ENCODE peak calls at places on chromosomes 7 and 10, in ten cellular contexts. N is A549; U is WERI-Rb-1; Z is CD8-positive, alpha-beta T cell; F is heart left ventricle; G is GM12865; R is thyroid gland; O is upper lobe of right lung; B is DND-41; W is hepatocyte. K is an unnamed sample.

GRCh38 chr10:53223846-53224245 is 451.3 kb upstream of the MBL2 start:
- DNase-seq in B (no peak), Z (no peak), R (no peak), U (no peak), W (peak; percentile 6), O (no peak), N (no peak), G (no peak), F (no peak), K (no peak)

GRCh38 chr10:101217450-101218281 is 11.6 kb downstream of the LBX1 start:
- DNase-seq in R (peak; percentile 43), W (peak; percentile 76), O (no peak), N (peak; percentile 72), B (no peak), F (no peak), U (no peak), Z (no peak), G (no peak), K (no peak)

GRCh38 chr7:83546586-83546985 is 102.4 kb downstream of the SEMA3E start:
- DNase-seq in R (no peak), N (peak; percentile 19), O (no peak), F (no peak), U (no peak), Z (no peak), G (no peak), B (no peak), W (no peak), K (no peak)

GRCh38 chr7:128266891-128267839 is 26.1 kb downstream of the LEP start:
- DNase-seq in G (no peak), O (peak; percentile 63), Z (no peak), N (no peak), R (peak; percentile 78), B (no peak), U (peak; percentile 95), F (peak; percentile 45), W (peak; percentile 62), K (peak; percentile 31)

GRCh38 chr7:2030475-2031456 is 202.0 kb downstream of the MAD1L1 start:
- DNase-seq in G (no peak), R (no peak), W (no peak), U (no peak), Z (no peak), N (no peak), F (peak; percentile 22), B (peak; percentile 83), O (peak; percentile 46), K (no peak)

GRCh38 chr10:69731184-69731583 is 70.5 kb upstream of the COL13A1 start:
- DNase-seq in N (peak; percentile 18), Z (no peak), U (peak; percentile 19), R (no peak), B (no peak), O (peak; percentile 60), G (no peak), W (peak; percentile 37), F (no peak), K (no peak)

GRCh38 chr10:63976538-63976937 is 455.3 kb downstream of the REEP3 start:
- DNase-seq in G (peak; percentile 68), W (peak; percentile 66), R (peak; percentile 23), O (peak; percentile 72), B (peak; percentile 40), F (no peak), Z (no peak), N (peak; percentile 44), U (peak; percentile 77), K (no peak)

GRCh38 chr10:114306116-114306973 is 67.3 kb downstream of the VWA2 start:
- DNase-seq in R (peak; percentile 2), U (no peak), G (no peak), Z (no peak), N (peak; percentile 78), W (no peak), O (no peak), F (no peak), B (no peak), K (peak; percentile 39)

GRCh38 chr7:54811925-54812264 is 52.9 kb upstream of the SEC61G start:
- DNase-seq in G (no peak), B (no peak), Z (no peak), R (no peak), W (no peak), N (no peak), F (no peak), U (no peak), O (no peak), K (peak; percentile 76)

GRCh38 chr7:64114791-64115190 is 69.6 kb downstream of the ZNF727 start:
- DNase-seq in B (no peak), Z (no peak), G (no peak), O (no peak), W (no peak), N (no peak), F (no peak), U (no peak), R (no peak), K (no peak)

GRCh38 chr7:123665157-123665556 is 9.5 kb downstream of the LMOD2 start:
- DNase-seq in G (no peak), U (peak; percentile 58), N (no peak), R (no peak), W (no peak), F (no peak), Z (no peak), O (no peak), B (no peak), K (no peak)

GRCh38 chr10:110610308-110610774 is 33.8 kb upstream of the RBM20 start:
- DNase-seq in W (peak; percentile 74), B (peak; percentile 52), R (peak; percentile 30), N (peak; percentile 58), O (no peak), F (no peak), Z (peak; percentile 33), U (peak; percentile 58), G (peak; percentile 71), K (no peak)

GRCh38 chr10:35349389-35349915 is 13.1 kb downstream of the CCNY start:
- DNase-seq in R (no peak), G (no peak), B (no peak), N (no peak), W (no peak), U (no peak), O (no peak), Z (no peak), F (no peak), K (no peak)
- TF ChIP-seq CTCF in R (no peak), G (no peak), B (no peak), N (no peak), W (no peak), U (no peak), O (no peak), Z (no peak), F (no peak), K (no peak)

GRCh38 chr7:7208524-7208923 is 26.2 kb downstream of the C1GALT1 start:
- DNase-seq in B (no peak), O (no peak), R (no peak), N (no peak), G (no peak), Z (no peak), U (no peak), W (no peak), F (no peak), K (no peak)

GRCh38 chr7:7207876-7208275 is 25.5 kb downstream of the C1GALT1 start:
- DNase-seq in B (no peak), G (no peak), R (no peak), N (no peak), W (no peak), U (no peak), O (no peak), Z (no peak), F (no peak), K (no peak)

GRCh38 chr7:7209412-7210050 is 27.2 kb downstream of the C1GALT1 start:
- DNase-seq in N (no peak), W (no peak), F (no peak), O (no peak), B (no peak), U (no peak), G (no peak), R (no peak), Z (no peak), K (no peak)

GRCh38 chr7:7212612-7213011 is 30.3 kb downstream of the C1GALT1 start:
- DNase-seq in Z (no peak), N (peak; percentile 7), G (no peak), F (no peak), B (no peak), O (no peak), R (no peak), W (peak; percentile 13), U (no peak), K (no peak)

DNA sequence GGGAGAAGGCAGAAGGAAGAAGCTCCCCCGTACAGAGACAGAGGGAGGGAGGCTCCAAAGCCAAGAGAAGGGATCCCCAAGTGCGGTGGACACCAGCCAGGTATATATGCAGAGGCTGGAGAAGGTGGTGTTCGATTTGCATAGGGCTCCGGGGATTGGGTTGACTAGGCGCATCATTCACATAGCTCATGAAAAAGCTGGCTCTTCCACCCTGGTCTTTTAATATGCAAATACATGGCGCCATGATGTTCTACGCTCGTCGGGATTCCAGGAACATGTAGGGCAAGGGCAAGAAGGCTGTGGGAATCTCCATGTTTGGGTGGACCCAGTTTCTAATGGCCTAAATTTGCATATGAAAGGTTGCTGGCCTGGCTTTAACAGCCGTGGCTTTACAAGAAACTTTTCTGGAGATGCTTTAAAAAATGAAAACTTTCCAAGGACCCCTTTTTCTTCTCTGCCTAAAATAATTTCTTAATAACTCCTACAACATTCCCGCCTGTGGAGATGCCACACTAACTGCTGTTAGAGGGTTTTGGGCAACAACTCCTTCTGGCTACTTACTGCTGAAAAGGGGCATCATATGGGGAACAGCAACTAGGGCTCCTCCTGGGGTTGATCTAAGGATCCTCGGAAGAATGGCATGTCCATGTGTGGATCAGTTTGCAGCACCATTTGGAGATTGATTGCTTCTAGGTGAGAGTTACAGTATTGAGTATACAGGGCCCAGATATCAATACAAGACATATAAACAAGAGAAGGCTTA is 28.3 kb downstream of the C1GALT1 start:
- DNase-seq in W (no peak), N (no peak), G (no peak), U (no peak), R (no peak), O (no peak), Z (no peak), B (no peak), F (no peak), K (no peak)
- H3K4me3 ChIP-seq in W (no peak overlapping the region), N (no peak overlapping the region), G (no peak overlapping the region), U (no peak overlapping the region), R (no peak overlapping the region), O (no peak overlapping the region), Z (no peak overlapping the region), B (no peak overlapping the region), F (no peak overlapping the region), K (no peak overlapping the region)

GRCh38 chr10:128156999-128157755 is 31.0 kb upstream of the MKI67 start:
- DNase-seq in Z (no peak), F (no peak), W (peak; percentile 80), B (no peak), R (no peak), U (no peak), N (peak; percentile 56), G (no peak), O (no peak), K (no peak)
- TF ChIP-seq CTCF in Z (no peak), F (no peak), W (no peak), B (no peak), R (no peak), U (no peak), N (no peak), G (no peak), O (no peak), K (no peak)

DNA sequence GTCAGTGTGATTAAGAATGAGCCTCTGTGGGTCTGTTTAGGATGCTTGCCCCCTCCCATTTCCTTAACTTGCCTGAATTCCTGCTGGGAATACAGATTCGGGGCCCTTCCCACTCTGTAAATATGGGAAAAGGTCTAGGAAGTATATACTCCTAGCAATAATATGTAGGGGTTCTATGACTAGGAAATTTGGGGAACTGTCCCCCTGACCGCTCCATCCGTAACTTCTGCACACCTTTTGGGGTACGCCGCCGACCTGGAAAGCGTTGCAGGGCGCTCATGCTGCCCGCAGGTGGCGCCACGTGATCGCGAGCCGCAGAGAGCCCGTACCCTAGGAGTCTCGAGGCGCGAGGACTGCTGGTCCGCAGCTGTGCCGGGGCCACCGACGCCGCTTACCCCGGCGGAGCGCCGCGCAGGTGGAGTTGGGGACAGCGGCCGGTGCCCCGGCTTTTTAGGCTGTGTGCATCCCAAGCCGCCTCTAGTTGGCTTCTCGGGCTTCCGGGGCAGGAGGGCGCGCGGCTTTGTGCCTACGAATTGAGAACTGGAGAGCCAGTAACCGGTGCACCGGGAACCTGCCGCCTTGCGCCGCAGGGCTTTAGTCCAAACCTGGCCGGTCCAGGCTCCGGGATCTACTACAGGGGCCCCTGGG is 656 bp upstream of the CNNM2 start:
- DNase-seq in G (peak; percentile 89), U (peak; percentile 77), F (peak; percentile 81), N (peak; percentile 74), B (peak; percentile 77), W (peak; percentile 92), O (peak; percentile 92), Z (peak; percentile 73), R (peak; percentile 83), K (no peak)
- H3K4me3 ChIP-seq in G (peak overlapping the region; percentile 67), U (peak overlapping the region; percentile 77), F (peak overlapping the region; percentile 83), N (peak overlapping the region; percentile 59), B (peak overlapping the region; percentile 78), W (peak overlapping the region; percentile 53), O (peak overlapping the region; percentile 93), Z (peak overlapping the region; percentile 99), R (peak overlapping the region; percentile 11), K (peak overlapping the region; percentile 73)

K was measured in HFF-Myc.